ENCODE peak calls at places on chromosomes 6 and 20, in five cellular contexts. R is Caki2; X is adrenal gland; S is NCI-H69; U is CD8-positive, alpha-beta memory T cell. K is an unnamed sample.

GRCh38 chr6:9977451-9977850 is 437.4 kb downstream of the TFAP2A start:
- DNase-seq in R (no peak), X (no peak), S (peak), U (no peak), K (peak)

GRCh38 chr20:58224097-58224496 is 4.4 kb downstream of the ANKRD60 start:
- DNase-seq in R (no peak), X (no peak), S (no peak), U (no peak), K (no peak)

GRCh38 chr6:3805448-3806123 is 43.6 kb upstream of the FAM50B start:
- DNase-seq in R (no peak), X (no peak), S (no peak), U (no peak), K (no peak)

GRCh38 chr20:47677314-47678129 is 107.8 kb downstream of the SULF2 start:
- DNase-seq in R (peak), X (peak), S (peak), U (peak), K (peak)

GRCh38 chr6:166476634-166477215 is 94.0 kb upstream of the MPC1 start:
- DNase-seq in R (no peak), X (no peak), S (no peak), U (no peak), K (no peak)

GRCh38 chr6:169101036-169101805 is 152.4 kb downstream of the THBS2 start:
- DNase-seq in R (no peak), X (no peak), S (no peak), U (no peak), K (no peak)

GRCh38 chr20:46252352-46253091 is 55.8 kb downstream of the CDH22 start:
- DNase-seq in R (no peak), X (no peak), S (peak), U (no peak), K (no peak)

GRCh38 chr6:163427498-163428254 is 13.2 kb downstream of the QKI start:
- DNase-seq in R (no peak), X (no peak), S (peak), U (no peak), K (peak)

GRCh38 chr20:46967647-46968046 is 73.0 kb downstream of the EYA2 start:
- DNase-seq in R (no peak), X (no peak), S (peak), U (no peak), K (no peak)

GRCh38 chr20:2783908-2784566 is 16.4 kb downstream of the CPXM1 start:
- DNase-seq in R (no peak), X (no peak), S (no peak), U (no peak), K (no peak)

GRCh38 chr6:2744206-2744771 is 6.4 kb downstream of the MYLK4 start:
- DNase-seq in R (no peak), X (no peak), S (peak), U (no peak), K (peak)

GRCh38 chr6:65191412-65191811 is 515.6 kb downstream of the EYS start:
- DNase-seq in R (no peak), X (no peak), S (peak), U (no peak), K (no peak)

GRCh38 chr6:148272084-148272483 is 70.6 kb upstream of the SASH1 start:
- DNase-seq in R (no peak), X (no peak), S (no peak), U (no peak), K (no peak)

GRCh38 chr20:37945034-37945660 is 42.2 kb downstream of the VSTM2L start:
- DNase-seq in R (no peak), X (no peak), S (peak), U (no peak), K (no peak)

GRCh38 chr6:2651966-2652365 is 98.8 kb downstream of the MYLK4 start:
- DNase-seq in R (no peak), X (no peak), S (no peak), U (no peak), K (no peak)

GRCh38 chr20:22805219-22805618 is 220.8 kb upstream of the FOXA2 start:
- DNase-seq in R (peak), X (peak), S (no peak), U (no peak), K (peak)

GRCh38 chr6:38212579-38212978 is 393.1 kb downstream of the ZFAND3 start:
- DNase-seq in R (no peak), X (peak), S (peak), U (no peak), K (no peak)

GRCh38 chr6:50471041-50471440 is 242.3 kb upstream of the TFAP2D start:
- DNase-seq in R (no peak), X (no peak), S (no peak), U (no peak), K (no peak)

GRCh38 chr20:43300887-43301286 is 111.2 kb upstream of the PTPRT start:
- DNase-seq in R (no peak), X (no peak), S (no peak), U (no peak), K (no peak)

GRCh38 chr6:47103931-47104330 is 61.8 kb upstream of the ADGRF1 start:
- DNase-seq in R (no peak), X (no peak), S (no peak), U (no peak), K (no peak)

GRCh38 chr6:11389977-11390376 is 147.6 kb upstream of the TMEM170B start:
- DNase-seq in R (no peak), X (no peak), S (no peak), U (no peak), K (peak)

GRCh38 chr6:63802606-63803206 is 167.1 kb downstream of the PHF3 start:
- DNase-seq in R (no peak), X (no peak), S (peak), U (no peak), K (no peak)

GRCh38 chr6:15327271-15327670 is 81.4 kb downstream of the JARID2 start:
- DNase-seq in R (no peak), X (peak), S (peak), U (no peak), K (peak)